ENCODE peak calls at places on chromosomes 3 and 15, in seven cellular contexts. D is RWPE1, F is nephron progenitor cell, T is AG10803, I is progenitor cell of endocrine pancreas, Q is chondrocyte, W is BJ. Y is an unnamed sample.
A peak's percentile ranks its signal among the peaks of the same experiment; 100 is the strongest.

GRCh38 chr3:138307896-138308295 is 21.8 kb downstream of the NME9 start:
- DNase-seq in W (no peak), F (no peak), T (no peak), D (no peak), I (no peak), Q (no peak), Y (no peak)

GRCh38 chr15:34821907-34822306 is 26.6 kb upstream of the ACTC1 start:
- DNase-seq in F (no peak), D (no peak), W (no peak), T (no peak), I (no peak), Q (no peak), Y (no peak)

GRCh38 chr3:192130534-192131132 is 596.7 kb downstream of the FGF12 start:
- DNase-seq in Q (no peak), T (peak; percentile 6), W (no peak), F (peak; percentile 12), D (peak; percentile 36), I (no peak), Y (no peak)

GRCh38 chr3:161295325-161295724 is 74.2 kb downstream of the NMD3 start:
- DNase-seq in T (peak; percentile 9), F (no peak), W (no peak), Q (no peak), D (no peak), I (no peak), Y (no peak)

GRCh38 chr3:58044656-58045055 is 36.4 kb downstream of the FLNB start:
- DNase-seq in F (no peak), Q (no peak), T (peak; percentile 39), I (no peak), W (no peak), D (no peak), Y (no peak)

GRCh38 chr3:58237940-58238681 is 519 bp downstream of the ABHD6 start:
- DNase-seq in Q (no peak), F (peak; percentile 55), D (no peak), W (no peak), I (peak; percentile 32), T (peak; percentile 35), Y (no peak)

GRCh38 chr3:123792473-123793201 is 91.5 kb downstream of the MYLK start:
- DNase-seq in T (no peak), I (no peak), D (peak; percentile 38), W (no peak), F (no peak), Q (no peak), Y (no peak)

GRCh38 chr3:33075996-33076395 is 20.9 kb downstream of the GLB1 start:
- DNase-seq in F (no peak), W (no peak), Q (no peak), I (no peak), T (peak; percentile 78), D (no peak), Y (peak; percentile 23)

GRCh38 chr3:159583662-159584061 is 405.0 kb upstream of the IL12A start:
- DNase-seq in W (no peak), D (no peak), F (no peak), I (no peak), Q (no peak), T (peak; percentile 78), Y (no peak)

GRCh38 chr3:4656059-4656458 is 162.9 kb downstream of the ITPR1 start:
- DNase-seq in Q (no peak), W (no peak), I (peak; percentile 58), D (peak; percentile 41), T (peak; percentile 69), F (peak; percentile 58), Y (peak; percentile 40)

GRCh38 chr15:27842526-27842925 is 256.6 kb downstream of the OCA2 start:
- DNase-seq in Q (no peak), D (no peak), W (no peak), F (no peak), T (peak; percentile 65), I (no peak), Y (no peak)

DNA sequence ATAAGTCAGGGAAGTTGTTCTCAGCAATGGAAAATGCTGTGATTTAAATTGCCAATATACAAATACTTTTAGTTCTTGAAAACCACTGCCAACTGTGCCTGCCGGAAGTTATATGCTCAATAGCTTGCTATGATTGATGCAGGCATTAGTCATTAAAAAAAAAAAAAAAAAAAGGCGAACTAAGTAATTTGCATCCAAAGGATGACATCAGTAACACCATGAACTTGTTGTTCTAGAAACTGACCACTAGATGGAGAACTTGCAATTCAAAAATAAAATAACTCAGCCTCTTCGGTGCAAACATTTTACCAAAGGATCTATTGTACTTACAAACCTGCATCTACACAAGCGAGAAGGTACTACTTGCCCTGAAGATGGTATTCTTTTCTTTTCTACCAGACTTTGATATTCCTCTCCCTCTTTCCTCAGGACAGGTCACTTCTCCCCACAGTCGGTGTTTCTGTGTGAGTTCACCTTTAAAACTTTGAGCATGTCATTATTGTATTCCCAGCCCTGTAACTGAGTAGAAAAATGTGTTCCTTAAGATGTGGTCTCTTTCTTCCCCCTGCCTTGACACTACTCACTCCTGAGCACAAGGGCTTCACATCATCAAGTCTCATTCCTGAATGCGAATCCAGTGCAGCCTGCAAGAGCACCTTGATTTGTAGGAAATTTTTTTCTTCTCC is 115.0 kb upstream of the VEPH1 start:
- DNase-seq in D (peak; percentile 56), W (peak; percentile 35), F (no peak), T (peak; percentile 81), Q (no peak), I (no peak), Y (peak; percentile 43)
- TF ChIP-seq CTCF in D (peak; percentile 63), W (peak; percentile 51), F (peak; percentile 76), T (peak; percentile 68), Q (peak; percentile 90), I (peak; percentile 80), Y (peak; percentile 49)

GRCh38 chr3:197752107-197752506 is 2.4 kb downstream of the FYTTD1 start:
- DNase-seq in D (no peak), I (no peak), Q (no peak), T (no peak), F (no peak), W (no peak), Y (no peak)

GRCh38 chr3:197756704-197757103 is 7.0 kb downstream of the FYTTD1 start:
- DNase-seq in I (no peak), Q (no peak), D (no peak), W (no peak), F (no peak), T (no peak), Y (no peak)

GRCh38 chr3:197750863-197751737 is 1.4 kb downstream of the FYTTD1 start:
- DNase-seq in I (no peak), T (peak; percentile 45), W (no peak), Q (no peak), D (peak; percentile 30), F (peak; percentile 17), Y (no peak)

GRCh38 chr3:197750396-197750831 is 731 bp downstream of the FYTTD1 start:
- DNase-seq in D (peak; percentile 57), Q (no peak), F (peak; percentile 66), W (no peak), I (peak; percentile 46), T (peak; percentile 70), Y (no peak)

GRCh38 chr3:197753263-197753662 is 3.6 kb downstream of the FYTTD1 start:
- DNase-seq in Q (no peak), F (no peak), W (no peak), T (no peak), I (no peak), D (no peak), Y (no peak)
- TF ChIP-seq CTCF in Q (peak; percentile 33), F (no peak), W (peak; percentile 9), T (peak; percentile 18), I (peak; percentile 27), D (no peak), Y (no peak)

GRCh38 chr3:38139652-38140051 is 1.2 kb downstream of the MYD88 start:
- DNase-seq in W (no peak), I (no peak), F (no peak), T (no peak), D (no peak), Q (no peak), Y (no peak)

GRCh38 chr3:38140326-38141172 is 2.1 kb downstream of the MYD88 start:
- DNase-seq in W (no peak), D (no peak), T (no peak), I (no peak), Q (no peak), F (no peak), Y (no peak)

GRCh38 chr3:38137615-38138346 is 680 bp upstream of the MYD88 start:
- DNase-seq in W (no peak), T (no peak), Q (no peak), D (no peak), F (no peak), I (no peak), Y (no peak)

GRCh38 chr3:38138347-38139190 is at the start of gene MYD88:
- DNase-seq in I (peak; percentile 43), F (peak; percentile 77), Q (no peak), T (peak; percentile 54), D (peak; percentile 43), W (peak; percentile 8), Y (no peak)

DNA sequence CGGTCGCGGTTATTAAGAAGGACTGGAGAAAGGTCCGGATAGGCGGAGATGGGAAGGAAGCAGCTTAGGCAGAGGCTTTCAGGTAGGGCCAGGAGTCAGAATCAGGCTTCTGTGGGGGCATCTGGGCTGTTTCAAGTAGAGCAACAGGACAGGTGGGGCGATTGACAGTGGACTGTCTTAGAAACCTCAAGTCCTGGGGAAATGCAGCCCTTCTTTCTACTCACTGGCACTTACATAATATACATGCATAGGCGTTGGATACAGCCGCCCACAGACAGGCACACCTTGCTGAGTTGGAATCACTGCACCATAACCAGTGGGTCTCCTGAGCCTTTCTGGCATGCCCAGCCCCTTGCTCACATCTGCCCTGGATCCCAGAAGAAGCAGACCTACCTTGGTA is 730 bp downstream of the MYD88 start:
- DNase-seq in I (no peak), Q (no peak), W (no peak), T (no peak), F (no peak), D (no peak), Y (no peak)
- TF ChIP-seq CTCF in I (no peak), Q (no peak), W (no peak), T (no peak), F (no peak), D (no peak), Y (no peak)

GRCh38 chr15:41017051-41017735 is 63.9 kb downstream of the CHAC1 start:
- DNase-seq in F (no peak), T (peak; percentile 12), I (no peak), W (no peak), Q (no peak), D (no peak), Y (no peak)

GRCh38 chr15:41019174-41019573 is 65.9 kb downstream of the CHAC1 start:
- DNase-seq in I (no peak), Q (no peak), F (no peak), D (no peak), T (no peak), W (no peak), Y (no peak)

GRCh38 chr15:41020829-41021228 is 67.6 kb downstream of the CHAC1 start:
- DNase-seq in F (no peak), W (no peak), Q (no peak), I (no peak), T (no peak), D (no peak), Y (no peak)

GRCh38 chr15:41020311-41020710 is 67.0 kb downstream of the CHAC1 start:
- DNase-seq in T (no peak), D (no peak), F (no peak), Q (no peak), I (no peak), W (no peak), Y (no peak)

DNA sequence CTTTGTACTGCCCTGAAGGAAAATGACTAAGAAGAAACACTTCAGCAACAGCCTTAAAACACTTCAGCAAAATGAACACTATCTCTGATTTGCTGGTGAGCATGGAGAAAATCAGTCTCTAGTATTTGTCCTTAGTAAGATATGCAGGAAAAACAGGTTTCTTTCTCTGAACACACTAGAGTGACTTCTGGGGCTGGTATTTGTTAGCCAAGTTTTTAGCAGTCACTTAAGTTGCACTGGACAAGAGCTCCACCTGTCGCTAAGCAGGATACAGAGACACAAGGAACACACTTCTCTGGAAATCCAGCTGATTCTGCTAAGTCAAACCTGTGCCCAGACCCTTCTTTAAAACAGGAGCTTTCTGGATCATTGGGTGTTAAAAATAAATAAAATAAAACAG is 65.3 kb downstream of the CHAC1 start:
- DNase-seq in I (no peak), D (peak; percentile 15), W (no peak), F (no peak), T (peak; percentile 22), Q (no peak), Y (no peak)
- TF ChIP-seq CTCF in I (peak; percentile 47), D (peak; percentile 41), W (peak; percentile 38), F (no peak), T (peak; percentile 19), Q (peak; percentile 43), Y (peak; percentile 23)

Y was measured in AG09319.